ENCODE peak calls at places on chromosomes 1 and 21, in eight cellular contexts. One of them, this sample, is unnamed.

GRCh38 chr1:228039986-228040385 is 33.2 kb downstream of the WNT3A start:
- DNase-seq in SK-MEL-5: no peak
- DNase-seq in lung: no peak
- DNase-seq in left ventricle myocardium superior: peak; percentile 9
- DNase-seq in AG08396: no peak
- DNase-seq in stimulated activated CD4-positive, alpha-beta T cell treated with anti-CD3 and anti-CD28 coated beads, Interleukin-4, amount 100 ng/mL, for 24 hours: no peak
- DNase-seq in LNCaP clone FGC: no peak
- DNase-seq in dorsolateral prefrontal cortex: peak; percentile 8
- DNase-seq in this sample: no peak

GRCh38 chr1:41838266-41838665 is 80.5 kb downstream of the HIVEP3 start:
- DNase-seq in SK-MEL-5: no peak
- DNase-seq in lung: no peak
- DNase-seq in left ventricle myocardium superior: no peak
- DNase-seq in AG08396: no peak
- DNase-seq in stimulated activated CD4-positive, alpha-beta T cell treated with anti-CD3 and anti-CD28 coated beads, Interleukin-4, amount 100 ng/mL, for 24 hours: no peak
- DNase-seq in LNCaP clone FGC: no peak
- DNase-seq in dorsolateral prefrontal cortex: no peak
- DNase-seq in this sample: no peak

GRCh38 chr1:58815680-58816071 is 31.8 kb upstream of the JUN start:
- DNase-seq in SK-MEL-5: no peak
- DNase-seq in lung: no peak
- DNase-seq in left ventricle myocardium superior: no peak
- DNase-seq in AG08396: peak; percentile 37
- DNase-seq in stimulated activated CD4-positive, alpha-beta T cell treated with anti-CD3 and anti-CD28 coated beads, Interleukin-4, amount 100 ng/mL, for 24 hours: no peak
- DNase-seq in LNCaP clone FGC: no peak
- DNase-seq in dorsolateral prefrontal cortex: no peak
- DNase-seq in this sample: peak; percentile 36

GRCh38 chr21:18832081-18832670 is 428.6 kb upstream of the TMPRSS15 start:
- DNase-seq in SK-MEL-5: no peak
- DNase-seq in lung: no peak
- DNase-seq in left ventricle myocardium superior: no peak
- DNase-seq in AG08396: no peak
- DNase-seq in stimulated activated CD4-positive, alpha-beta T cell treated with anti-CD3 and anti-CD28 coated beads, Interleukin-4, amount 100 ng/mL, for 24 hours: no peak
- DNase-seq in LNCaP clone FGC: no peak
- DNase-seq in dorsolateral prefrontal cortex: no peak
- DNase-seq in this sample: no peak

GRCh38 chr1:19640363-19641316 is 3.5 kb upstream of the NBL1 start:
- DNase-seq in SK-MEL-5: no peak
- DNase-seq in lung: no peak
- DNase-seq in left ventricle myocardium superior: no peak
- DNase-seq in AG08396: peak; percentile 33
- DNase-seq in stimulated activated CD4-positive, alpha-beta T cell treated with anti-CD3 and anti-CD28 coated beads, Interleukin-4, amount 100 ng/mL, for 24 hours: no peak
- DNase-seq in LNCaP clone FGC: no peak
- DNase-seq in dorsolateral prefrontal cortex: no peak
- DNase-seq in this sample: no peak

GRCh38 chr1:112935474-112936289 is 20.3 kb downstream of the SLC16A1 start:
- DNase-seq in SK-MEL-5: no peak
- DNase-seq in lung: no peak
- DNase-seq in left ventricle myocardium superior: no peak
- DNase-seq in AG08396: no peak
- DNase-seq in stimulated activated CD4-positive, alpha-beta T cell treated with anti-CD3 and anti-CD28 coated beads, Interleukin-4, amount 100 ng/mL, for 24 hours: no peak
- DNase-seq in LNCaP clone FGC: peak; percentile 77
- DNase-seq in dorsolateral prefrontal cortex: no peak
- DNase-seq in this sample: no peak

GRCh38 chr1:151858030-151858746 is 4.7 kb upstream of the THEM5 start:
- DNase-seq in SK-MEL-5: no peak
- DNase-seq in lung: no peak
- DNase-seq in left ventricle myocardium superior: no peak
- DNase-seq in AG08396: no peak
- DNase-seq in stimulated activated CD4-positive, alpha-beta T cell treated with anti-CD3 and anti-CD28 coated beads, Interleukin-4, amount 100 ng/mL, for 24 hours: no peak
- DNase-seq in LNCaP clone FGC: no peak
- DNase-seq in dorsolateral prefrontal cortex: no peak
- DNase-seq in this sample: no peak

GRCh38 chr1:208171615-208172388 is 72.4 kb downstream of the PLXNA2 start:
- DNase-seq in SK-MEL-5: no peak
- DNase-seq in lung: no peak
- DNase-seq in left ventricle myocardium superior: no peak
- DNase-seq in AG08396: no peak
- DNase-seq in stimulated activated CD4-positive, alpha-beta T cell treated with anti-CD3 and anti-CD28 coated beads, Interleukin-4, amount 100 ng/mL, for 24 hours: no peak
- DNase-seq in LNCaP clone FGC: no peak
- DNase-seq in dorsolateral prefrontal cortex: no peak
- DNase-seq in this sample: no peak

GRCh38 chr21:37450385-37451044 is 83.9 kb downstream of the DYRK1A start:
- DNase-seq in SK-MEL-5: no peak
- DNase-seq in lung: no peak
- DNase-seq in left ventricle myocardium superior: no peak
- DNase-seq in AG08396: no peak
- DNase-seq in stimulated activated CD4-positive, alpha-beta T cell treated with anti-CD3 and anti-CD28 coated beads, Interleukin-4, amount 100 ng/mL, for 24 hours: no peak
- DNase-seq in LNCaP clone FGC: no peak
- DNase-seq in dorsolateral prefrontal cortex: no peak
- DNase-seq in this sample: no peak